ENCODE peak calls at places on chromosome 17, in four cellular contexts. N is T-helper 9 cell, M is Caki2, B is cardiac muscle cell. P is an unnamed sample.
A peak's percentile ranks its signal among the peaks of the same experiment; 100 is the strongest.

GRCh38 chr17:13589658-13590057 is 12.1 kb downstream of the HS3ST3A1 start:
- DNase-seq in N (no peak), M (no peak), B (no peak), P (no peak)

GRCh38 chr17:12973496-12974318 is 44.1 kb downstream of the ELAC2 start:
- DNase-seq in N (no peak), M (no peak), B (peak; percentile 15), P (no peak)

GRCh38 chr17:12395733-12396354 is 269.8 kb upstream of the MYOCD start:
- DNase-seq in N (no peak), M (peak; percentile 14), B (peak; percentile 2), P (no peak)

GRCh38 chr17:263271-263670 is 81.8 kb upstream of the DOC2B start:
- DNase-seq in N (no peak), M (no peak), B (no peak), P (no peak)

GRCh38 chr17:72556944-72557826 is 436.4 kb downstream of the SOX9 start:
- DNase-seq in N (peak; percentile 34), M (peak; percentile 65), B (peak; percentile 71), P (peak; percentile 12)

GRCh38 chr17:65800655-65801054 is 239.2 kb upstream of the AXIN2 start:
- DNase-seq in N (no peak), M (no peak), B (no peak), P (no peak)

GRCh38 chr17:37642706-37643105 is 540 bp downstream of the DDX52 start:
- DNase-seq in N (no peak), M (peak; percentile 16), B (peak; percentile 35), P (no peak)

GRCh38 chr17:38709864-38710602 is 5.0 kb downstream of the MLLT6 start:
- DNase-seq in N (no peak), M (no peak), B (no peak), P (no peak)

GRCh38 chr17:43401293-43401692 is 2.5 kb downstream of the ARL4D start:
- DNase-seq in N (no peak), M (peak; percentile 81), B (peak; percentile 67), P (no peak)

GRCh38 chr17:60231691-60232090 is 81.9 kb downstream of the CA4 start:
- DNase-seq in N (no peak), M (no peak), B (peak; percentile 45), P (no peak)

GRCh38 chr17:5741810-5742209 is 157.5 kb upstream of the NLRP1 start:
- DNase-seq in N (no peak), M (no peak), B (no peak), P (no peak)

GRCh38 chr17:71467719-71468118 is 653.1 kb upstream of the SOX9 start:
- DNase-seq in N (no peak), M (no peak), B (no peak), P (no peak)

GRCh38 chr17:59859444-59860025 is 33.2 kb downstream of the TUBD1 start:
- DNase-seq in N (no peak), M (peak; percentile 43), B (peak; percentile 80), P (no peak)

GRCh38 chr17:81260641-81261040 is 21.5 kb downstream of the NDUFAF8 start:
- DNase-seq in N (no peak), M (no peak), B (no peak), P (no peak)

GRCh38 chr17:59121901-59122480 is 15.3 kb upstream of the TRIM37 start:
- DNase-seq in N (no peak), M (peak; percentile 89), B (no peak), P (no peak)

GRCh38 chr17:77882040-77882439 is 76.5 kb upstream of the TNRC6C start:
- DNase-seq in N (no peak), M (no peak), B (no peak), P (no peak)

GRCh38 chr17:32497431-32498205 is 10.8 kb downstream of the CDK5R1 start:
- DNase-seq in N (no peak), M (no peak), B (no peak), P (no peak)

GRCh38 chr17:16439867-16440351 is 24.5 kb downstream of the TRPV2 start:
- DNase-seq in N (no peak), M (no peak), B (peak; percentile 45), P (no peak)

GRCh38 chr17:71023631-71024030 is 854.3 kb downstream of the KCNJ2 start:
- DNase-seq in N (no peak), M (peak; percentile 68), B (peak; percentile 6), P (no peak)

GRCh38 chr17:79842656-79843474 is 3.6 kb upstream of the CBX4 start:
- DNase-seq in N (peak; percentile 12), M (no peak), B (peak; percentile 14), P (no peak)

GRCh38 chr17:17141860-17142552 is 64.1 kb downstream of the PLD6 start:
- DNase-seq in N (peak; percentile 39), M (peak; percentile 17), B (peak; percentile 71), P (no peak)

GRCh38 chr17:2814049-2814448 is 17.8 kb downstream of the RAP1GAP2 start:
- DNase-seq in N (no peak), M (no peak), B (no peak), P (no peak)

GRCh38 chr17:73234746-73235145 is 26.9 kb downstream of the CPSF4L start:
- DNase-seq in N (no peak), M (no peak), B (no peak), P (no peak)

GRCh38 chr17:32187276-32187675 is 45.0 kb downstream of the RHOT1 start:
- DNase-seq in N (no peak), M (no peak), B (no peak), P (no peak)

GRCh38 chr17:40541873-40542561 is 23.3 kb downstream of the CCR7 start:
- DNase-seq in N (no peak), M (no peak), B (no peak), P (no peak)

GRCh38 chr17:60524463-60525346 is 1.3 kb downstream of the APPBP2 start:
- DNase-seq in N (no peak), M (peak; percentile 25), B (peak; percentile 43), P (no peak)